ENCODE peak calls at places on chromosomes 16 and 17, in eight cellular contexts. M, E, S, O, G, Y, X and L are unnamed samples.
A peak's percentile ranks its signal among the peaks of the same experiment; 100 is the strongest.

GRCh38 chr16:10859650-10860049 is 17.4 kb upstream of the CIITA start:
- DNase-seq in O (no peak), X (no peak), G (no peak), E (no peak), S (no peak), M (no peak), Y (no peak), L (no peak)

GRCh38 chr16:58850019-58850626 is 116.0 kb upstream of the GOT2 start:
- DNase-seq in E (no peak), S (no peak), Y (no peak), X (no peak), O (no peak), G (no peak), M (no peak), L (no peak)

GRCh38 chr17:19013806-19014627 is 9.5 kb upstream of the FAM83G start:
- DNase-seq in O (no peak), G (no peak), E (no peak), Y (no peak), X (no peak), M (no peak), S (no peak), L (no peak)

GRCh38 chr17:2122641-2123302 is 67.9 kb downstream of the HIC1 start:
- DNase-seq in Y (no peak), S (no peak), O (no peak), E (peak; percentile 66), M (peak; percentile 81), X (peak; percentile 68), G (no peak), L (peak; percentile 74)

GRCh38 chr17:57671546-57672204 is 73.4 kb downstream of the CCDC182 start:
- DNase-seq in Y (peak; percentile 33), E (peak; percentile 34), G (peak; percentile 84), S (peak; percentile 63), M (peak; percentile 80), O (peak; percentile 67), X (peak; percentile 65), L (peak; percentile 65)

GRCh38 chr16:24918641-24919040 is 72.9 kb downstream of the SLC5A11 start:
- DNase-seq in E (no peak), M (no peak), O (no peak), Y (no peak), S (no peak), G (no peak), X (no peak), L (no peak)

GRCh38 chr16:75236232-75236631 is 15.2 kb downstream of the BCAR1 start:
- DNase-seq in G (no peak), Y (no peak), E (no peak), X (no peak), S (no peak), O (no peak), M (no peak), L (no peak)

GRCh38 chr16:90008708-90009145 is 10.5 kb downstream of the DBNDD1 start:
- DNase-seq in M (no peak), Y (no peak), G (peak; percentile 92), S (no peak), X (no peak), E (no peak), O (no peak), L (no peak)

GRCh38 chr17:77365584-77366186 is 224.9 kb downstream of the SEC14L1 start:
- DNase-seq in X (peak; percentile 70), G (no peak), O (no peak), M (peak; percentile 92), E (peak; percentile 66), S (no peak), Y (no peak), L (no peak)

GRCh38 chr16:23863511-23864422 is 28.0 kb downstream of the PRKCB start:
- DNase-seq in X (no peak), E (no peak), Y (no peak), M (no peak), O (no peak), G (peak; percentile 74), S (no peak), L (no peak)

GRCh38 chr17:50499270-50499669 is 9.0 kb upstream of the MYCBPAP start:
- DNase-seq in X (no peak), S (no peak), Y (no peak), O (no peak), M (no peak), E (no peak), G (no peak), L (no peak)

GRCh38 chr17:4584125-4584834 is at the start of gene SMTNL2:
- DNase-seq in E (no peak), X (peak; percentile 55), M (no peak), G (no peak), O (no peak), S (no peak), Y (no peak), L (no peak)

GRCh38 chr17:44137891-44138709 is 3.6 kb upstream of the HROB start:
- DNase-seq in X (peak; percentile 88), M (peak; percentile 98), Y (no peak), S (peak; percentile 97), G (no peak), E (peak; percentile 98), O (peak; percentile 51), L (no peak)

GRCh38 chr16:13012591-13012990 is 111.2 kb downstream of the SHISA9 start:
- DNase-seq in S (no peak), O (no peak), M (no peak), E (no peak), X (no peak), G (no peak), Y (no peak), L (no peak)

GRCh38 chr17:68507581-68507980 is 4.6 kb upstream of the PRKAR1A start:
- DNase-seq in G (no peak), E (no peak), Y (no peak), S (no peak), M (no peak), O (no peak), X (no peak), L (no peak)

GRCh38 chr17:60311936-60312335 is 80.0 kb downstream of the USP32 start:
- DNase-seq in Y (no peak), M (no peak), E (no peak), O (no peak), G (no peak), X (no peak), S (peak; percentile 36), L (no peak)

GRCh38 chr17:8606415-8606814 is 24.1 kb downstream of the MYH10 start:
- DNase-seq in Y (no peak), X (no peak), O (no peak), E (no peak), G (no peak), S (no peak), M (no peak), L (no peak)

GRCh38 chr17:56936697-56937322 is 23.0 kb upstream of the TRIM25 start:
- DNase-seq in Y (no peak), O (no peak), S (no peak), G (no peak), M (no peak), X (no peak), E (no peak), L (no peak)

GRCh38 chr17:73305845-73306836 is 5.7 kb downstream of the CDC42EP4 start:
- DNase-seq in O (no peak), E (no peak), M (no peak), G (no peak), X (no peak), S (no peak), Y (no peak), L (no peak)

GRCh38 chr17:75845058-75845711 is 981 bp upstream of the UNC13D start:
- DNase-seq in G (peak; percentile 73), E (no peak), X (peak; percentile 69), O (peak; percentile 59), M (peak; percentile 94), Y (no peak), S (no peak), L (peak; percentile 77)

GRCh38 chr16:73420244-73421040 is 372.5 kb upstream of the ZFHX3 start:
- DNase-seq in G (no peak), O (no peak), X (no peak), Y (no peak), S (no peak), M (no peak), E (no peak), L (no peak)

GRCh38 chr17:77322534-77323412 is 182.0 kb downstream of the SEC14L1 start:
- DNase-seq in S (peak; percentile 97), G (no peak), E (peak; percentile 95), O (peak; percentile 33), X (peak; percentile 91), M (peak; percentile 97), Y (no peak), L (peak; percentile 49)

GRCh38 chr17:79919862-79920720 is 80.9 kb upstream of the CBX4 start:
- DNase-seq in Y (no peak), M (no peak), O (no peak), S (no peak), X (no peak), G (no peak), E (no peak), L (no peak)

GRCh38 chr17:76371656-76372628 is 12.5 kb upstream of the SPHK1 start:
- DNase-seq in S (peak; percentile 72), X (no peak), O (no peak), G (no peak), M (no peak), E (peak; percentile 92), Y (no peak), L (no peak)

GRCh38 chr17:8941520-8941919 is 24.0 kb downstream of the PIK3R5 start:
- DNase-seq in E (no peak), S (no peak), M (no peak), Y (no peak), X (no peak), G (peak; percentile 66), O (no peak), L (no peak)